ENCODE peak calls at places on chromosome 17, in ten cellular contexts. A, M, C, Z, Q, E, G, N, P and D are unnamed samples.

GRCh38 chr17:82384051-82384729 is 12.6 kb downstream of the UTS2R start:
- DNase-seq in G (no peak), E (no peak), C (no peak), A (no peak), Q (no peak), Z (no peak), P (peak), M (no peak), N (no peak), D (no peak)

GRCh38 chr17:68468785-68469184 is 11.5 kb upstream of the WIPI1 start:
- DNase-seq in N (no peak), A (no peak), M (no peak), Q (no peak), C (no peak), G (peak), E (no peak), Z (no peak), P (no peak), D (no peak)

GRCh38 chr17:56034120-56034757 is 119.0 kb upstream of the ANKFN1 start:
- DNase-seq in E (no peak), Z (no peak), C (no peak), Q (no peak), G (no peak), M (no peak), A (no peak), N (no peak), P (no peak), D (no peak)

GRCh38 chr17:56978441-56979090 is 635 bp downstream of the SCPEP1 start:
- DNase-seq in Z (no peak), G (peak), E (no peak), C (no peak), P (no peak), M (no peak), N (no peak), Q (no peak), A (no peak), D (no peak)

GRCh38 chr17:74744714-74745547 is 3.5 kb upstream of the NHERF1 start:
- DNase-seq in Q (peak), C (no peak), G (peak), Z (peak), E (peak), N (peak), M (peak), A (peak), P (peak), D (peak)

GRCh38 chr17:19273731-19274130 is 36.6 kb downstream of the EPN2 start:
- DNase-seq in N (no peak), C (no peak), A (no peak), Z (no peak), P (no peak), M (no peak), Q (no peak), G (no peak), E (no peak), D (no peak)

GRCh38 chr17:4631431-4631830 is 10.0 kb downstream of the ALOX15 start:
- DNase-seq in A (no peak), Z (no peak), G (no peak), P (no peak), Q (no peak), C (no peak), E (no peak), M (no peak), N (no peak), D (no peak)

GRCh38 chr17:31397256-31397939 is 5.9 kb downstream of the RAB11FIP4 start:
- DNase-seq in N (no peak), E (no peak), P (no peak), A (no peak), Q (no peak), C (no peak), Z (no peak), M (no peak), G (no peak), D (no peak)

GRCh38 chr17:70355185-70355584 is 185.9 kb downstream of the KCNJ2 start:
- DNase-seq in G (peak), P (no peak), N (no peak), E (no peak), Q (no peak), A (no peak), M (no peak), C (no peak), Z (no peak), D (no peak)

GRCh38 chr17:27469256-27469655 is 13.0 kb downstream of the KSR1 start:
- DNase-seq in M (no peak), Q (no peak), G (no peak), A (no peak), E (no peak), N (no peak), Z (no peak), P (no peak), C (no peak), D (no peak)

GRCh38 chr17:20046629-20047028 is 37.5 kb downstream of the SPECC1 start:
- DNase-seq in E (no peak), G (no peak), N (no peak), M (no peak), Q (no peak), A (no peak), C (no peak), P (no peak), Z (no peak), D (no peak)

GRCh38 chr17:34075076-34075475 is 180.0 kb upstream of the CCL2 start:
- DNase-seq in C (no peak), E (no peak), A (no peak), N (no peak), Q (no peak), M (no peak), P (no peak), G (no peak), Z (no peak), D (no peak)

GRCh38 chr17:68029512-68030215 is 5.9 kb upstream of the KPNA2 start:
- DNase-seq in A (no peak), C (no peak), G (no peak), Q (no peak), N (no peak), Z (no peak), E (no peak), M (no peak), P (peak), D (no peak)

GRCh38 chr17:66567234-66568170 is 265.1 kb downstream of the PRKCA start:
- DNase-seq in C (no peak), A (peak), P (no peak), M (peak), Z (peak), E (peak), N (peak), Q (peak), G (peak), D (peak)